ENCODE peak calls at places on chromosomes 2 and 18, in five cellular contexts. One of them, this sample, is unnamed.
A peak's percentile ranks its signal among the peaks of the same experiment; 100 is the strongest.

GRCh38 chr2:86580560-86580959 is 17.3 kb upstream of the CHMP3 start:
- DNase-seq in OCI-LY7: no peak
- DNase-seq in stomach: no peak
- DNase-seq in CD4-positive, alpha-beta memory T cell: no peak
- DNase-seq in Peyer's patch: no peak
- DNase-seq in this sample: no peak

GRCh38 chr2:218400167-218400929 is 680 bp downstream of the CTDSP1 start:
- DNase-seq in OCI-LY7: peak; percentile 46
- DNase-seq in stomach: no peak
- DNase-seq in CD4-positive, alpha-beta memory T cell: peak; percentile 34
- DNase-seq in Peyer's patch: no peak
- DNase-seq in this sample: no peak

GRCh38 chr2:54639609-54640008 is 83.9 kb upstream of the EML6 start:
- DNase-seq in OCI-LY7: no peak
- DNase-seq in stomach: no peak
- DNase-seq in CD4-positive, alpha-beta memory T cell: no peak
- DNase-seq in Peyer's patch: no peak
- DNase-seq in this sample: no peak

GRCh38 chr2:188784269-188784762 is 189.9 kb upstream of the COL3A1 start:
- DNase-seq in OCI-LY7: no peak
- DNase-seq in stomach: no peak
- DNase-seq in CD4-positive, alpha-beta memory T cell: no peak
- DNase-seq in Peyer's patch: no peak
- DNase-seq in this sample: no peak

GRCh38 chr2:133390151-133390550 is 178.1 kb downstream of the NCKAP5 start:
- DNase-seq in OCI-LY7: no peak
- DNase-seq in stomach: no peak
- DNase-seq in CD4-positive, alpha-beta memory T cell: no peak
- DNase-seq in Peyer's patch: no peak
- DNase-seq in this sample: no peak

GRCh38 chr2:81739971-81740370 is 1435.4 kb upstream of the LRRTM1 start:
- DNase-seq in OCI-LY7: no peak
- DNase-seq in stomach: no peak
- DNase-seq in CD4-positive, alpha-beta memory T cell: no peak
- DNase-seq in Peyer's patch: no peak
- DNase-seq in this sample: no peak

GRCh38 chr2:239393401-239393940 is 7.3 kb downstream of the HDAC4 start:
- DNase-seq in OCI-LY7: no peak
- DNase-seq in stomach: peak; percentile 37
- DNase-seq in CD4-positive, alpha-beta memory T cell: no peak
- DNase-seq in Peyer's patch: peak; percentile 57
- DNase-seq in this sample: no peak

GRCh38 chr18:8730080-8730827 is 24.9 kb downstream of the MTCL1 start:
- DNase-seq in OCI-LY7: no peak
- DNase-seq in stomach: peak; percentile 65
- DNase-seq in CD4-positive, alpha-beta memory T cell: no peak
- DNase-seq in Peyer's patch: peak; percentile 69
- DNase-seq in this sample: no peak

GRCh38 chr2:197487385-197487784 is 12.3 kb downstream of the HSPD1 start:
- DNase-seq in OCI-LY7: no peak
- DNase-seq in stomach: no peak
- DNase-seq in CD4-positive, alpha-beta memory T cell: no peak
- DNase-seq in Peyer's patch: no peak
- DNase-seq in this sample: no peak

DNA sequence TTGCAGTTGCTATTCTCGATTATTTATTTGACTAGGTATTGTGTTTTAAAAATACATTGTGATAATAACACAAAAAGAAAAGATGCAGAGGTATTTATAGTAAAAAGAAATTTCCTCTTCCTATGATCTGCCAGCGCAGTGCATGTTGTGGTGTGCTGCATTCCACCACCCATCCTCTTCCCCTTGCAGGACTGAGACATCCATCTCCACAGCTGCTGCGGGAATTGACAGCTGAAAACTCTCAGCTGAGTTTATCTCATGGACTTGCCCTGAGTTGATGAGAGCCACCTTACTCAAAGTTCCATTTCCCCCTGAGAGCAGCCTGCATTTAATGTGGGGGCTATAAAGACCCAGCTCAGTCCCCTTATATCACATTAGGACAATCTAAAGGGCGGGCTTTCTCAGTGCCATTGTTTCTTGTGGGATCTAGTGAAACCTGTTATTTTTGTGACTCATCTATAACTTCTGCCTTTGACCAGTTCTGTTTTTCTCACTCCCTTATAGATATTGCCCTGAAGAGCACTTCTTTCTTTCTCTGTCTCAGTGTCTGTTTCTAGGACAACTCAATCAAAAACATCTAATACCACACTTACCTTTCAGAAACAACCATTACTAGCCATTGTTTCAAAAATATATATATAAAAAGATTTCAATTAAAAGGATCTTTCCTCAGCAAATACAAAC is 698.5 kb downstream of the NR4A2 start:
- DNase-seq in OCI-LY7: no peak
- DNase-seq in stomach: no peak
- DNase-seq in CD4-positive, alpha-beta memory T cell: no peak
- DNase-seq in Peyer's patch: no peak
- DNase-seq in this sample: no peak
- H3K4me1 ChIP-seq in OCI-LY7: no peaks in the 10 kb centered on the region
- H3K4me1 ChIP-seq in stomach: no peaks in the 10 kb centered on the region
- H3K4me1 ChIP-seq in CD4-positive, alpha-beta memory T cell: no peaks in the 10 kb centered on the region
- H3K4me1 ChIP-seq in Peyer's patch: no peaks in the 10 kb centered on the region
- H3K4me1 ChIP-seq in this sample: no peaks in the 10 kb centered on the region

GRCh38 chr18:50628543-50628905 is 68.6 kb downstream of the MAPK4 start:
- DNase-seq in OCI-LY7: no peak
- DNase-seq in stomach: no peak
- DNase-seq in CD4-positive, alpha-beta memory T cell: no peak
- DNase-seq in Peyer's patch: no peak
- DNase-seq in this sample: no peak

GRCh38 chr18:50627594-50628542 is 68.0 kb downstream of the MAPK4 start:
- DNase-seq in OCI-LY7: no peak
- DNase-seq in stomach: no peak
- DNase-seq in CD4-positive, alpha-beta memory T cell: no peak
- DNase-seq in Peyer's patch: no peak
- DNase-seq in this sample: no peak

GRCh38 chr18:50631831-50632285 is 72.0 kb downstream of the MAPK4 start:
- DNase-seq in OCI-LY7: no peak
- DNase-seq in stomach: no peak
- DNase-seq in CD4-positive, alpha-beta memory T cell: no peak
- DNase-seq in Peyer's patch: no peak
- DNase-seq in this sample: no peak

GRCh38 chr18:50630895-50631294 is 71.0 kb downstream of the MAPK4 start:
- DNase-seq in OCI-LY7: no peak
- DNase-seq in stomach: no peak
- DNase-seq in CD4-positive, alpha-beta memory T cell: no peak
- DNase-seq in Peyer's patch: no peak
- DNase-seq in this sample: no peak

GRCh38 chr18:50629148-50629631 is 69.3 kb downstream of the MAPK4 start:
- DNase-seq in OCI-LY7: no peak
- DNase-seq in stomach: no peak
- DNase-seq in CD4-positive, alpha-beta memory T cell: no peak
- DNase-seq in Peyer's patch: no peak
- DNase-seq in this sample: no peak
- H3K4me1 ChIP-seq in OCI-LY7: no peaks in the 10 kb centered on the region
- H3K4me1 ChIP-seq in stomach: peaks cover 9% of the 10 kb centered on the region
- H3K4me1 ChIP-seq in CD4-positive, alpha-beta memory T cell: no peaks in the 10 kb centered on the region
- H3K4me1 ChIP-seq in Peyer's patch: no peaks in the 10 kb centered on the region
- H3K4me1 ChIP-seq in this sample: no peaks in the 10 kb centered on the region

GRCh38 chr2:63856302-63856600 is 14.6 kb downstream of the UGP2 start:
- DNase-seq in OCI-LY7: no peak
- DNase-seq in stomach: no peak
- DNase-seq in CD4-positive, alpha-beta memory T cell: peak; percentile 76
- DNase-seq in Peyer's patch: no peak
- DNase-seq in this sample: peak; percentile 35
- H3K4me1 ChIP-seq in OCI-LY7: no peaks in the 10 kb centered on the region
- H3K4me1 ChIP-seq in stomach: peaks cover 51% of the 10 kb centered on the region
- H3K4me1 ChIP-seq in CD4-positive, alpha-beta memory T cell: peaks cover 61% of the 10 kb centered on the region
- H3K4me1 ChIP-seq in Peyer's patch: peaks cover 4% of the 10 kb centered on the region
- H3K4me1 ChIP-seq in this sample: peaks cover 48% of the 10 kb centered on the region

DNA sequence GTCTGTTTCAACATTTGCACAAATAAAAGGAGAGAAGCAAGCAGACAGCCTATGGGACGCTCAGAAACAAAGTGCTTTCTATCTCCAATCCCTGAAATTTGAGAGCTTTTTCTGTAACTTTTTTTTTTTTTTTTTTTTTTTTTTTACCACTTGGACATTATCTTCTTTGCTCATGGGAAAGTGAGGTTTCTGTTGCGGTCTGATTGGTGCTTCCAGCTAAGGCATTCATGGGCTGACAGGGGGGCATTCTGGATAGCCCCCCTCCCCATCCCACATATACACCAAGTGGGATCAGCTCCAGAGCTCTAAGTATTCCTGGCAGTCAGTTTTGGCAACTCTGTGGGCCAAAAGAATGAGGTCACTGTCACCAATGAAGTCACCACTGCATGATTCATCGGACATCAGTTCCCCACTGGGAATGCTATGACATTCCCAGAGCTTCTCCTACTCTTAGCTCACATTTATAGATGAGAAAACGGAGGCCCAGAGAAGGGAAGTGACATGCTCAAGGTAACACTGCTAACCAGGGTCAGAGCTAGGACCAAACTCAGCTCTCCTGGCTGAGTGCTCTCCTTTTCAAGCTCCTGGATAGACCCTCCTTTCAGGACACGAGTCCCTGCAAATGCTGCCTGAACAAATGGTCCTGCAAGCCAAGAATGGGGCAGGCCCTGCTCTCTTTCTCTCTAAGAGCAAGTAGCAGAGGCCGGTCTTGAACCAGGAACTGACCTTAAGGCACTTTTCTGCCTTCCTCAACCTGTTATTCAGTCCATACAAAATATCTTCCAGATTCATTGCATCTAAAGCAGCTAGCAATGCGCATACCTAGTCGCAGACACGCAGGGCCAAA is 61.4 kb downstream of the TMEM247 start:
- DNase-seq in OCI-LY7: no peak
- DNase-seq in stomach: no peak
- DNase-seq in CD4-positive, alpha-beta memory T cell: no peak
- DNase-seq in Peyer's patch: no peak
- DNase-seq in this sample: no peak
- H3K4me1 ChIP-seq in OCI-LY7: peaks cover 69% of the 10 kb centered on the region
- H3K4me1 ChIP-seq in stomach: peaks cover 25% of the 10 kb centered on the region
- H3K4me1 ChIP-seq in CD4-positive, alpha-beta memory T cell: peaks cover 53% of the 10 kb centered on the region
- H3K4me1 ChIP-seq in Peyer's patch: peaks cover 19% of the 10 kb centered on the region
- H3K4me1 ChIP-seq in this sample: peaks cover 58% of the 10 kb centered on the region

DNA sequence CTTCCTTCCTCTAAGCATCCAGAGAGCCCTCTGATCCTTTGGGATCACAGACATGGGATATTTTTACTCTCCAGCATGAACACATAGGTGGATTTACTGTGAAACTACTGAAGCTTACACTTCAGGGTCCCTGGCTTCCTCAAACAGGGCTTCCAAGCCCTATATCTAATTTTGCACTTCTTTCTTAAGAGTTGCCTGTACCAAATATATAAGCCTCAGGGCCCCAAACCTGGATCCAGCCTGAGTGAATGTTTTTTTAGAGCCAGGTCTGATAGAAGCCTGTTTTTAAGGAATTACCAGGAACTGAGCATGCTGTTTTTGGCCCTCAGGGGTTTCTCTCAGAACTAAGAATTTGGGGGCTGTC is 13.2 kb upstream of the KCMF1 start:
- DNase-seq in OCI-LY7: no peak
- DNase-seq in stomach: no peak
- DNase-seq in CD4-positive, alpha-beta memory T cell: no peak
- DNase-seq in Peyer's patch: no peak
- DNase-seq in this sample: no peak
- H3K4me1 ChIP-seq in OCI-LY7: no peaks in the 10 kb centered on the region
- H3K4me1 ChIP-seq in stomach: peaks cover 35% of the 10 kb centered on the region
- H3K4me1 ChIP-seq in CD4-positive, alpha-beta memory T cell: peaks cover 6% of the 10 kb centered on the region
- H3K4me1 ChIP-seq in Peyer's patch: no peaks in the 10 kb centered on the region
- H3K4me1 ChIP-seq in this sample: no peaks in the 10 kb centered on the region

GRCh38 chr2:215171151-215171550 is 32.7 kb upstream of the ABCA12 start:
- DNase-seq in OCI-LY7: no peak
- DNase-seq in stomach: no peak
- DNase-seq in CD4-positive, alpha-beta memory T cell: peak; percentile 14
- DNase-seq in Peyer's patch: no peak
- DNase-seq in this sample: no peak
- H3K4me1 ChIP-seq in OCI-LY7: no peaks in the 10 kb centered on the region
- H3K4me1 ChIP-seq in stomach: no peaks in the 10 kb centered on the region
- H3K4me1 ChIP-seq in CD4-positive, alpha-beta memory T cell: peaks cover 16% of the 10 kb centered on the region
- H3K4me1 ChIP-seq in Peyer's patch: no peaks in the 10 kb centered on the region
- H3K4me1 ChIP-seq in this sample: no peaks in the 10 kb centered on the region